ENCODE peak calls at places on chromosomes 16 and 17, in six cellular contexts. One of them, this sample, is unnamed.

GRCh38 chr17:8122923-8123694 is 797 bp downstream of the HES7 start:
- DNase-seq in Calu3: no peak
- DNase-seq in NCI-H2081: no peak
- DNase-seq in AG20443: no peak
- DNase-seq in AG10803: peak
- DNase-seq in AG09319: no peak
- DNase-seq in this sample: peak

GRCh38 chr16:12639044-12639443 is 164.6 kb downstream of the CPPED1 start:
- DNase-seq in Calu3: no peak
- DNase-seq in AG10803: peak
- DNase-seq in NCI-H2081: no peak
- DNase-seq in AG09319: no peak
- DNase-seq in AG20443: peak
- DNase-seq in this sample: peak

GRCh38 chr17:42005128-42005527 is 12.1 kb downstream of the DNAJC7 start:
- DNase-seq in NCI-H2081: no peak
- DNase-seq in Calu3: no peak
- DNase-seq in AG10803: peak
- DNase-seq in AG09319: no peak
- DNase-seq in AG20443: no peak
- DNase-seq in this sample: peak

GRCh38 chr16:1003551-1004347 is 22.2 kb downstream of the SOX8 start:
- DNase-seq in AG09319: no peak
- DNase-seq in AG20443: no peak
- DNase-seq in NCI-H2081: no peak
- DNase-seq in AG10803: no peak
- DNase-seq in Calu3: no peak
- DNase-seq in this sample: peak

GRCh38 chr17:59753522-59754467 is 46.3 kb downstream of the VMP1 start:
- DNase-seq in AG10803: peak
- DNase-seq in NCI-H2081: peak
- DNase-seq in AG09319: peak
- DNase-seq in AG20443: peak
- DNase-seq in Calu3: peak
- DNase-seq in this sample: peak

GRCh38 chr17:19551148-19551547 is 17.5 kb downstream of the SLC47A1 start:
- DNase-seq in NCI-H2081: no peak
- DNase-seq in AG20443: no peak
- DNase-seq in AG09319: no peak
- DNase-seq in AG10803: no peak
- DNase-seq in Calu3: no peak
- DNase-seq in this sample: no peak

GRCh38 chr16:26963109-26963508 is 103.6 kb upstream of the C16orf82 start:
- DNase-seq in AG20443: peak
- DNase-seq in Calu3: no peak
- DNase-seq in AG10803: peak
- DNase-seq in AG09319: no peak
- DNase-seq in NCI-H2081: no peak
- DNase-seq in this sample: peak

GRCh38 chr16:50166511-50167500 is 13.7 kb downstream of the TENT4B start:
- DNase-seq in AG10803: no peak
- DNase-seq in NCI-H2081: no peak
- DNase-seq in AG20443: no peak
- DNase-seq in Calu3: no peak
- DNase-seq in AG09319: no peak
- DNase-seq in this sample: peak

GRCh38 chr17:49224198-49224996 is 6.2 kb downstream of the PHOSPHO1 start:
- DNase-seq in Calu3: peak
- DNase-seq in AG09319: no peak
- DNase-seq in NCI-H2081: peak
- DNase-seq in AG20443: no peak
- DNase-seq in AG10803: no peak
- DNase-seq in this sample: no peak

This sample was measured in GM23248.